ENCODE peak calls at places on chromosomes 11 and 22, in eight cellular contexts. H is tibial artery, X is colonic mucosa, R is HCT116, Y is pancreas, C is spleen, F is heart left ventricle, M is MG63. N is an unnamed sample. For H3K36me3, the result is how much of the 10 kb centered on the place peaks cover.

GRCh38 chr11:102757823-102758549 is 22.4 kb downstream of the MMP10 start:
- DNase-seq in F (no peak), X (no peak), H (no peak), Y (no peak), M (no peak), C (no peak), R (no peak), N (no peak)

GRCh38 chr11:114163830-114164401 is 104.4 kb downstream of the ZBTB16 start:
- DNase-seq in X (no peak), C (no peak), M (no peak), H (peak), R (no peak), F (no peak), Y (no peak), N (no peak)

GRCh38 chr11:6203327-6203726 is 2.0 kb upstream of the C11orf42 start:
- DNase-seq in H (no peak), F (no peak), C (no peak), Y (no peak), R (no peak), M (no peak), X (no peak), N (no peak)

GRCh38 chr22:50169774-50170341 is 673 bp upstream of the PANX2 start:
- DNase-seq in C (peak), Y (peak), R (no peak), X (no peak), M (no peak), H (no peak), F (peak), N (no peak)

GRCh38 chr22:17972385-17973181 is 51.8 kb downstream of the MICAL3 start:
- DNase-seq in H (no peak), F (no peak), C (peak), M (peak), Y (no peak), X (no peak), R (no peak), N (no peak)

GRCh38 chr11:134660416-134660815 is 248.4 kb upstream of the B3GAT1 start:
- DNase-seq in M (no peak), H (peak), R (no peak), X (no peak), C (no peak), Y (no peak), F (no peak), N (no peak)

GRCh38 chr11:126570489-126570888 is 215.0 kb downstream of the ST3GAL4 start:
- DNase-seq in R (no peak), F (no peak), H (no peak), X (no peak), M (no peak), C (no peak), Y (no peak), N (no peak)

GRCh38 chr22:50564289-50564688 is 1.6 kb upstream of the SYCE3 start:
- DNase-seq in M (no peak), F (no peak), Y (no peak), X (peak), R (no peak), C (no peak), H (no peak), N (no peak)

GRCh38 chr22:23302171-23303002 is 122.1 kb downstream of the BCR start:
- DNase-seq in C (peak), R (no peak), H (peak), M (no peak), X (peak), Y (no peak), F (peak), N (peak)

GRCh38 chr22:42895087-42895486 is 38.0 kb upstream of the ARFGAP3 start:
- DNase-seq in F (no peak), R (no peak), X (no peak), H (no peak), Y (no peak), C (no peak), M (no peak), N (no peak)

GRCh38 chr11:70159612-70160570 is 43.2 kb upstream of the FADD start:
- DNase-seq in C (no peak), H (peak), X (peak), R (peak), M (peak), F (no peak), Y (peak), N (peak)

DNA sequence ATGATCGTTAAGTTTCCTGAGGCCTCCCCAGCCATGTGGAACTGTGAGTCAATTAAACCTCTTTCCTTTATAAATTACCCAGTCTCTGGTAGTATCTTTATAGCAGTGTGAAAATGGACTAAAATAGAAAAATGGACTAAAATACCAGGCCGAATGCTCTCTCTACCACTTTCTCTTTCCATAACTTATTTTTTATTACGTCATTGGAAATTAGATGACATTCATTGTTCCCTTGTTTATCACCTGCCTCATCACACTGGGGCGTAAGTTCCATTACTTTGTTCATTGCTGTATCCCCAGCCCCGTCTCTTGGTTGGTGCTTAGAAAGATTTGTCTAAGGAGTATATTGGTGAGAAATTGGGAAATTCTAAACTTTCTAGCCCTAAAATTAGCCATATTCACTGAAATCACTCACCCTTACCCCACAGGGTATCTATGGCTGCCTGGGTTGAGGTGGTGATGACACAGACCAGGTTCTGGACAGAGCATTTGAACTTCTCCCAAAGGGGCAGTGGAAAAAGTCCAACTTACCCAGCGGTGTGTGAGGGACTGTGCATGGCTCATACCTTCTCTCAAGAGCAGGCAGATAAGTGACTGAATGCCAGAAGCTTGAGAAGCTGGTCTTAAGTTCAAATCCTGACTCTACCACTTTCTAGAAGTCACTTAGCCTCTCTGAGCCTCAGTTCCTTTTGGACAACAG is 50.9 kb upstream of the TP53I11 start:
- DNase-seq in F (no peak), C (no peak), R (no peak), Y (no peak), M (no peak), H (no peak), X (no peak), N (no peak)
- H3K36me3 ChIP-seq in F (under half), C (under half), R (under half), Y (under half), M (under half), H (under half), X (under half), N (under half)

GRCh38 chr11:61691378-61692156 is 11.4 kb downstream of the DAGLA start:
- DNase-seq in R (no peak), F (no peak), C (no peak), X (no peak), Y (no peak), M (no peak), H (no peak), N (no peak)

GRCh38 chr11:61688368-61689163 is 8.4 kb downstream of the DAGLA start:
- DNase-seq in H (peak), F (peak), Y (peak), C (no peak), M (peak), X (peak), R (no peak), N (no peak)

GRCh38 chr11:61690706-61691377 is 10.7 kb downstream of the DAGLA start:
- DNase-seq in R (no peak), F (no peak), M (no peak), H (no peak), Y (no peak), X (peak), C (no peak), N (no peak)

GRCh38 chr11:61687420-61687819 is 7.2 kb downstream of the DAGLA start:
- DNase-seq in X (no peak), F (no peak), M (no peak), Y (no peak), C (no peak), R (no peak), H (no peak), N (no peak)

DNA sequence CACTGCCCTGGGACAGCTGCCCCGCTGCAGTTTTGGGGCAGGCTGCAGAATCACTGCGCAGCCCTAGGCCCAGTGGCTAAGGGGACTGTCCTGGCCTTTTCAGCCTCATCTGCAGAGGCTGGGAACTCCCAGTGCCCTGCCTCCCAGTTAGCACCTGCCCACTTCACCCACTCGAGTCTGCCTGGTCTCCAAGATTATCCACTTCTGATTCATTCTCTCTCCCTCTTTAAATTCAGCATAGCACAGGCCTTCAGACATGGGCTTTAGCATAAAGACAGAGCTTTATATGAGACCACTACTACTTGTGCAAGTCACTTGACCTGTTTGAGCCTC is 8.9 kb downstream of the DAGLA start:
- DNase-seq in F (no peak), R (no peak), H (no peak), X (no peak), Y (no peak), M (no peak), C (no peak), N (no peak)
- H3K36me3 ChIP-seq in F (under half), R (under half), H (under half), X (under half), Y (under half), M (under half), C (under half), N (under half)

DNA sequence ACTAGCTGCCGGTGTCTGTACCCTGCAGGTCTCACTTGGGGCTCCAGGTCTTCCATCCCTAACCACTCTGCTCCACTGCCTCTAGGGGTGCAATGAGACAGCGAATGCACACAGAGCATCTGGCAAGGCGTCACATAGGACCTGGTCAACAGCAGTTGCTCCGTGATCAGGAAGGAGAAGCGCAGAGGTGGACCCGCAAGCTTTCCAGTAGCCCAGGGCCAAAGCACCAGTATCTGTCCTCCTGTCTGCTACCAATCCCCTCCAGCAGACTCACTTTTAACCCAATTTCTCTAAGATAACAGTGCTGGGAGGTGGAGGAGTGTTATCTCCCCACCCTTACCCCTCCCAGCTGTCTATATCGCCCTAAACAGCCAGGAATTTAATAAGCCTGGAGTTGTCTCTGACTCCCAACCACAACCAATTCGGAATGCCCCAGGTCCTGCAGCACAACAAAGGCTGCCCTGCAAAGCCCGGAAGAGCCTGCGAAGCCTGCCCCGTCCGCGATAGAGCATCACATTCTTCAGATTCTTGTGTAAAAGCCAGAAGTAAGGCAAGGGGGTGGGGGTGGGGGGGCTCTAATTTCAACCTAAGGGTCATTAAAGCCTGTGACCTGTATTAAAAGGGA is 19.3 kb downstream of the MYH9 start:
- DNase-seq in F (no peak), M (peak), C (no peak), X (no peak), Y (no peak), H (no peak), R (no peak), N (no peak)
- H3K36me3 ChIP-seq in F (under half), M (half or more), C (under half), X (under half), Y (under half), H (under half), R (under half), N (half or more)

GRCh38 chr11:130141561-130142341 is 17.8 kb upstream of the ST14 start:
- DNase-seq in C (no peak), R (no peak), H (no peak), F (no peak), Y (no peak), M (peak), X (no peak), N (no peak)
- H3K36me3 ChIP-seq in C (under half), R (under half), H (half or more), F (half or more), Y (under half), M (half or more), X (under half), N (half or more)

GRCh38 chr11:123132881-123133280 is 62.2 kb downstream of the CLMP start:
- DNase-seq in X (no peak), R (no peak), M (peak), F (no peak), Y (no peak), C (no peak), H (no peak), N (no peak)

GRCh38 chr11:123139206-123139605 is 55.8 kb downstream of the CLMP start:
- DNase-seq in F (no peak), C (no peak), Y (no peak), X (no peak), M (no peak), H (no peak), R (no peak), N (no peak)

GRCh38 chr11:123137496-123138270 is 57.4 kb downstream of the CLMP start:
- DNase-seq in X (peak), H (peak), M (peak), F (peak), R (no peak), Y (peak), C (peak), N (no peak)

DNA sequence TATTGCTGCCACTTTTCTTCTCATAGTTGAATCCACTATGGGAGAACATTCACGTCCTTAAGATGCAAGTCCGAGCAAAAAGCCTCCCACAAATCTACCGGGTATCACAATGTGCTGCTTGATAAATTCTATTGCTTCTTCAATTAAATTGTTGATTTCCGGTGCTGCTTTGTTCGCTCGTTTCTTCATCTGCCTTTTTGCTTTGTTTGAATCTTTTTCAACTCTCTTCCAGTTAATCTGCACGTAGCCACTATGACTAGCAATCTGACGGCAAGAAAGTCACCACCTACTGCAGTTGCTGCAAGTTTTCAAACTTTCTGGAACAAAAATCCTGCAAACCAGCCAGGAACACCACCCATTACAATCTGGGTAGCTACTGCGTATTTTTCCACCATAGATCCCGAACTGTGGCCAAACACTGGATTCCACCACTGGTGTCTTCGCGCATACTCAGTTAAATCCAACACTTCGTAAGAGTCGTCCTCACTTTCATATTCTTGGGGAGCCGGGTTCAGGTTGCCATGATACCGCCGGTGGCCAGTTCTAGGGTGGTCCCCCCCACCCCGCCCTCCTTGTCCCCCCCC is 59.1 kb downstream of the CLMP start:
- DNase-seq in F (no peak), Y (no peak), C (no peak), H (no peak), X (no peak), R (no peak), M (no peak), N (no peak)
- H3K36me3 ChIP-seq in F (under half), Y (under half), C (under half), H (under half), X (under half), R (under half), M (under half), N (under half)

DNA sequence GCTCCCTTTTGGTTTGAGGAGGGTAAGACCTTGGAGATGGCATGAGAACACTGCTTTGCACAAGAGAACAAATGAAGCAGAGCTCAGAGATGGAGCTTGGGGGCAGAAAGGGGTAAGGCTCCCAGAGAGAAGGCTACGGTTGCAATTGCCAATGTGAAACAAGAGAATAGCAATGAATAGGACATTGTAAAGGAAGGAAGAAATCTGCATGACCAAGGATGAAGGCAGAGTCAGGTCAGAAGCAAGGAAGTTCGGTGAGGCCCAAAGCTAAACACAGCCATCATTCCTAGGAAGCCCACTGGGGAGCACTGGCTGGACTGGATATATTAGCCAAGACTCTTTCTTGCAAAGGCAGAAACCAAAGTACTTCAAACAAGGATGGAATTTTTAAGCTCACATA is 484.4 kb downstream of the SOX6 start:
- DNase-seq in M (no peak), H (no peak), C (no peak), Y (no peak), R (no peak), F (no peak), X (no peak), N (no peak)
- H3K36me3 ChIP-seq in M (under half), H (under half), C (under half), Y (under half), R (under half), F (under half), X (under half), N (under half)

DNA sequence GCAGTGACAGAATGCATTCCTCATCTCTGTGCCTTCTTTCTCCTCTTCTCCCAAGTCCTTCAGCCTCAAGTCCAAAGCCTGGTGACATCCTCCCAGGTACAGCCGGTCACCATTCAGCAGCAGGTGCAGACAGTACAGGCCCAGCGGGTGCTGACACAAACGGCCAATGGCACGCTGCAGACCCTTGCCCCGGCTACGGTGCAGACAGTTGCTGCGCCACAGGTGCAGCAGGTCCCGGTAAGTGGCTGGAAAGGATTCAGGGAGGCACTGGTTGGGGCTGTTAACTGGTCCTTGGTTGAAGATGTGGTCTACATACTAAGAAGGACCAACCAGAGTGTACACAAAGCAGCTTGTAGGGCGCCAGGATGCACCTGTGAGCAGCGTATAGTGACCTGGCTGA is 35.7 kb downstream of the SREBF2 start:
- DNase-seq in X (no peak), Y (no peak), R (no peak), H (no peak), C (no peak), F (no peak), M (no peak), N (no peak)
- H3K36me3 ChIP-seq in X (under half), Y (under half), R (under half), H (half or more), C (under half), F (half or more), M (under half), N (half or more)